ENCODE peak calls at places on chromosomes 3 and 15, in eight cellular contexts. S, T, N, O, P, X, D and Z are unnamed samples.

GRCh38 chr3:176919836-176920760 is 277.2 kb downstream of the TBL1XR1 start:
- DNase-seq in N (no peak), X (no peak), D (no peak), P (no peak), T (peak), O (no peak), S (no peak), Z (peak)

GRCh38 chr15:52021128-52021671 is 2.2 kb downstream of the MAPK6 start:
- DNase-seq in S (peak), P (no peak), O (no peak), T (peak), D (no peak), N (peak), X (no peak), Z (peak)

GRCh38 chr3:25427155-25428002 is 684 bp upstream of the RARB start:
- DNase-seq in O (no peak), T (no peak), S (no peak), P (no peak), N (no peak), D (no peak), X (peak), Z (no peak)

GRCh38 chr3:53843195-53844177 is 2.7 kb downstream of the CHDH start:
- DNase-seq in N (no peak), T (no peak), X (no peak), O (no peak), S (peak), D (no peak), P (no peak), Z (no peak)

GRCh38 chr3:54157860-54158259 is 35.5 kb downstream of the CACNA2D3 start:
- DNase-seq in X (no peak), P (no peak), D (no peak), T (no peak), O (no peak), N (no peak), S (no peak), Z (no peak)

GRCh38 chr15:69841046-69841828 is 256.5 kb downstream of the TLE3 start:
- DNase-seq in P (no peak), N (no peak), O (peak), S (no peak), T (no peak), X (no peak), D (no peak), Z (no peak)

GRCh38 chr3:116161570-116162290 is 283.6 kb downstream of the LSAMP start:
- DNase-seq in X (no peak), O (no peak), N (no peak), P (no peak), T (no peak), D (no peak), S (no peak), Z (no peak)

GRCh38 chr3:160084998-160085397 is 96.4 kb downstream of the IL12A start:
- DNase-seq in T (no peak), O (no peak), P (no peak), N (no peak), D (no peak), S (no peak), X (no peak), Z (no peak)

GRCh38 chr15:33156021-33156420 is 38.5 kb downstream of the FMN1 start:
- DNase-seq in N (no peak), D (no peak), X (no peak), T (no peak), S (no peak), P (no peak), O (no peak), Z (no peak)

GRCh38 chr15:55900019-55900418 is 93.4 kb downstream of the NEDD4 start:
- DNase-seq in S (no peak), X (no peak), T (no peak), D (no peak), P (no peak), N (no peak), O (no peak), Z (no peak)

GRCh38 chr15:71730277-71731144 is 79.8 kb upstream of the NR2E3 start:
- DNase-seq in N (peak), X (no peak), T (peak), D (no peak), S (peak), P (no peak), O (peak), Z (peak)

GRCh38 chr3:126129408-126129891 is 45.5 kb upstream of the SLC41A3 start:
- DNase-seq in T (peak), O (peak), N (no peak), S (no peak), D (peak), X (peak), P (peak), Z (no peak)

GRCh38 chr3:67650084-67650483 is 4.3 kb downstream of the SUCLG2 start:
- DNase-seq in S (no peak), O (no peak), T (no peak), X (no peak), P (no peak), D (no peak), N (no peak), Z (no peak)

GRCh38 chr3:148289159-148289558 is 408.5 kb upstream of the AGTR1 start:
- DNase-seq in D (no peak), P (no peak), T (no peak), X (no peak), N (no peak), O (no peak), S (no peak), Z (no peak)

GRCh38 chr15:56215769-56216168 is 27.9 kb downstream of the RFX7 start:
- DNase-seq in S (no peak), P (no peak), N (peak), T (no peak), D (no peak), O (no peak), X (no peak), Z (no peak)

GRCh38 chr15:75786564-75786925 is 56.7 kb upstream of the UBE2Q2 start:
- DNase-seq in D (no peak), T (no peak), N (no peak), X (no peak), O (no peak), P (no peak), S (no peak), Z (no peak)

GRCh38 chr15:57436166-57436565 is 59.9 kb downstream of the CGNL1 start:
- DNase-seq in O (no peak), S (no peak), T (no peak), N (no peak), X (no peak), P (no peak), D (no peak), Z (no peak)
- H3K4me3 ChIP-seq in O (no peak), S (no peak), T (no peak), N (no peak), X (no peak), P (no peak), D (no peak), Z (no peak)

GRCh38 chr3:72739521-72740466 is 108.5 kb downstream of the SHQ1 start:
- DNase-seq in P (peak), O (no peak), X (no peak), D (no peak), N (no peak), S (no peak), T (no peak), Z (no peak)
- H3K4me3 ChIP-seq in P (no peak), O (no peak), X (no peak), D (no peak), N (peak), S (no peak), T (no peak), Z (no peak)

DNA sequence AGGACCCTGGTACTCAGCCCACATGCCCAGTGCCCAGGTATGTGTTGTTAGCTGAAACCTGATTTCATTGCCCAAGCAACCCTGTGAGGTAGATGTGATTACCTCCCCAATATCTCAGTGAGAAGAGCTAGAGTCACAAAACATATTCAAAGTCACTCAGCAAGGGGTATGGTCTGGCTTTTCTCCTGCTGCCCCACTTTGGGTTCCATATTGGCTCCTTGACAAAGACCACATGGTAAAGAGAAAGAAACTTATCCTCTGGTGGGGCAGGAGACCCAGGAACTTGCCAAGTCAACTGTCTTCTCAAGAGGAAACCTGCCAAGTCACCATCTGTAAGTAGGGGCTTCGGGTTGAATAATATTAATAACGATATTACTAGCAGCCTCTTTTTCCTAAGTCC is 148.3 kb upstream of the LMCD1 start:
- DNase-seq in P (no peak), T (no peak), D (no peak), O (no peak), N (no peak), X (no peak), S (no peak), Z (no peak)
- H3K4me3 ChIP-seq in P (no peak), T (no peak), D (no peak), O (no peak), N (no peak), X (no peak), S (no peak), Z (no peak)

DNA sequence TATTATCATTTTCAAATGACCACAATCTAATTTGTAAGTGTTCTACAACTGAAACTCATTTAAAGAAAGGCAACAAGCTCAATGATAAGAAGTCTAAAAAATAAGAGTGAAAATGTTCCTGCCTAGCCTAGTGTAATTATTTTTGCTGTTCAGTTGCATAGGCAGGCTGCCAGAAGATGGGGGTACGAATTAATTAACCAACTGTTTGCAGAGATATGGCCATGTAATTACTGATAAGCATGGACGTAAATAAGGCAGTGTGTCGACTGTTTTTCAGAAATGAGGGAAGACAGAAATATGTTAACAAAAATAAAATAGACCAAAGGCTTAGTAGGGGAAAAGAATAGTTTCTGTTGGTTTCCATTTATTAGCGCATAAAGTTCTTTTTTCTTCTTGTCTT is 24.7 kb upstream of the SCAANT1 start:
- DNase-seq in T (no peak), O (no peak), N (no peak), X (no peak), P (no peak), S (no peak), D (no peak), Z (no peak)
- H3K4me3 ChIP-seq in T (no peak), O (no peak), N (no peak), X (no peak), P (no peak), S (no peak), D (no peak), Z (no peak)

GRCh38 chr15:50059203-50059772 is 59.7 kb downstream of the ATP8B4 start:
- DNase-seq in X (no peak), N (no peak), D (no peak), P (no peak), T (no peak), O (no peak), S (no peak), Z (no peak)
- H3K4me3 ChIP-seq in X (no peak), N (no peak), D (no peak), P (no peak), T (no peak), O (no peak), S (no peak), Z (no peak)

GRCh38 chr3:50516048-50516871 is 12.8 kb upstream of the CACNA2D2 start:
- DNase-seq in P (no peak), S (no peak), N (peak), O (peak), D (no peak), T (no peak), X (peak), Z (peak)
- H3K4me3 ChIP-seq in P (no peak), S (no peak), N (peak), O (peak), D (no peak), T (no peak), X (no peak), Z (peak)